ENCODE peak calls at places on chromosomes 1 and 21, in four cellular contexts. I is K562, W is A549, N is HepG2. G is an unnamed sample.
A peak's percentile ranks its signal among the peaks of the same experiment; 100 is the strongest.

GRCh38 chr21:45957986-45958610 is 23.5 kb upstream of the COL6A1 start:
- DNase-seq in I (no peak), W (no peak), N (no peak), G (no peak)

GRCh38 chr1:58065520-58065919 is 481.0 kb downstream of the OMA1 start:
- DNase-seq in W (peak; percentile 3), I (no peak), N (peak; percentile 3), G (peak; percentile 35)

GRCh38 chr21:41733951-41734689 is 32.7 kb downstream of the RIPK4 start:
- DNase-seq in N (no peak), W (no peak), I (no peak), G (no peak)

GRCh38 chr21:40553781-40554180 is 293.2 kb downstream of the DSCAM start:
- DNase-seq in I (no peak), N (no peak), W (no peak), G (no peak)

GRCh38 chr1:198001776-198002408 is 84.7 kb downstream of the LHX9 start:
- DNase-seq in W (no peak), I (no peak), N (no peak), G (no peak)

GRCh38 chr1:245908543-245908942 is 598.5 kb downstream of the SMYD3 start:
- DNase-seq in N (no peak), W (no peak), I (no peak), G (no peak)

GRCh38 chr1:226123212-226123560 is 60.7 kb downstream of the H3-3A start:
- DNase-seq in N (no peak), I (peak; percentile 16), W (no peak), G (no peak)

GRCh38 chr1:220485791-220486190 is 42.1 kb upstream of the MARK1 start:
- DNase-seq in I (no peak), N (no peak), W (no peak), G (no peak)

GRCh38 chr1:193094112-193094511 is 11.1 kb downstream of the GLRX2 start:
- DNase-seq in W (no peak), N (no peak), I (no peak), G (no peak)

GRCh38 chr1:110056284-110056680 is 14.2 kb downstream of the ALX3 start:
- DNase-seq in N (no peak), W (no peak), I (no peak), G (no peak)

GRCh38 chr1:58465825-58466617 is 80.5 kb downstream of the OMA1 start:
- DNase-seq in I (no peak), N (no peak), W (no peak), G (no peak)

GRCh38 chr1:201655910-201656669 is 117.2 kb downstream of the NAV1 start:
- DNase-seq in N (no peak), I (no peak), W (no peak), G (no peak)

GRCh38 chr1:41802532-41803501 is 115.9 kb downstream of the HIVEP3 start:
- DNase-seq in I (no peak), N (no peak), W (no peak), G (no peak)

GRCh38 chr1:41805771-41806471 is 112.8 kb downstream of the HIVEP3 start:
- DNase-seq in N (no peak), W (no peak), I (no peak), G (no peak)

GRCh38 chr1:41806472-41807155 is 112.1 kb downstream of the HIVEP3 start:
- DNase-seq in N (no peak), I (no peak), W (no peak), G (no peak)

GRCh38 chr1:41803656-41804055 is 115.1 kb downstream of the HIVEP3 start:
- DNase-seq in I (no peak), N (no peak), W (no peak), G (no peak)

GRCh38 chr1:41804176-41804575 is 114.5 kb downstream of the HIVEP3 start:
- DNase-seq in I (no peak), N (no peak), W (no peak), G (no peak)
- TF ChIP-seq NR3C1 in I (no peak), N (no peak), W (no peak), G (no peak)

DNA sequence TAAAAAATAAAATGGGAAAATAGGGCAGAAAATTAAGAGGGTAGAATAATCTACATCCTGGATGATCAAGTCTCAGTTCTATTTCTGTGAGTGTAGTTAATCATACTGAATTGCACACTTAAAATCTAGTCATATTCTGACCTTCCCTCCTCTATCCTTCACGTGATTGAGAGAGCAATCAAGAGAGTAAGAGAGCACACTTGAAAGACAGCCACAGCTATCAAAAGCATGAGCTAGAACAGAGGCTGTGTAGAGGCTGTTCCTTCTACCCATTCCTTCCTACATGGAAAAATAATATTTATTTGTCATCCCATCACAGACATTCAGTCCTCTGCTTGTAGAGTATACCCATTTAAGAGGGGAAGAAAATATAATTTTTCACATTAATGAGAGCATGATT is 52.4 kb downstream of the PHC2 start:
- DNase-seq in W (no peak), I (no peak), N (no peak), G (no peak)
- TF ChIP-seq NR3C1 in W (no peak), I (no peak), N (no peak), G (no peak)

DNA sequence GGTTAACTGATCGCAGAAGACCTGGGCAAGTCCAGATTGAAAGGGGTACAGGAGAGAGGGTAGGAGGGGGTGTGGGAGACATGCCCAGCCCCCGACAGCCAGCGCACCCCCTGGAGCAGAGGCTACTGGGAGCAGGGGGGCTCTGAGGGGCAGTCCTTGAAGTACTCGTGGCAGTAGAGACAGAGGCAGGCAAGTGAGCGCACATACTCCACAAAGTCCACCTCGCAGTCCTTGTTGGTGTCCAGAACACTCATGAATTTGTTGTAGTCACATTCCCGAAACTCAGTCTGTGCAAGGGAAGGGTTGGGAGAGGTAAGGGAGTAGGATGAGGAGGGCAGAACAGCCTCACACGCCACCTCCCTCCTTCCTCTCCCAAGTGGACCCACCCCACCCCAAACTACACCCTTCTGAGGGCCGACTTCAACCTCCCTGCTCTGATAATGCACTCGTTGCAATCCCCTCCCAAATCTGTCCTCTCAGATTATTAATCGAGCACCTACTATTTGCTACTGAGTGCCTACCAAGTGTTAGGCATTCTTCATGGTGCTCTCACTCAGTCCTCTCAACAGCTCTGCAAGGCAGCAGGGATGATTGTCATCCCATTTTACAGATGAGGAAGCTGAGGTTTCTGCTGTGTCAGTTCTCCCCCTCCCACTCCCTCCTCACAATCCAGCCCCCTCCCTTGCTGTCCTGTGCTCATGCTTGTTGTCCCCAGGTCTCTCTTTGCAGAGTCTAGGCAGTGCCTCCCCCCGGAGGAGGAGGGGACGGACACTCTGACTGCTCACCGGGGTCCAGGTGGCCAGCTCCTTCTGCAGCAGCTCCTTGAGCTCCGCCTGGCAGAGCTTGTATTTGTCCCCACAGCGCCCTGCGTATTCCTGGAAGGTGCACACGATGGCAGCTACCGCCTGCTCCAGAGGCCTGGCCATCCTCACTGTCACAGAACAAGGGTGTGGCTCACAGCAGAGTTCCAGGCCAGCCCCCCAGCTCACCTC is 1.2 kb downstream of the S100A3 start:
- DNase-seq in I (no peak), W (no peak), N (no peak), G (no peak)
- TF ChIP-seq NR3C1 in I (no peak), W (no peak), N (no peak), G (no peak)

GRCh38 chr21:36211660-36212512 is 55.3 kb downstream of the DOP1B start:
- DNase-seq in N (no peak), I (no peak), W (no peak), G (no peak)
- TF ChIP-seq NR3C1 in N (no peak), I (no peak), W (no peak), G (no peak)

G was measured in WTC11.